ENCODE peak calls at places on chromosomes 13 and 19, in eight cellular contexts. D is A549, X is ovary, W is tibial nerve, B is adrenal gland, A is esophagus squamous epithelium, M is uterus, S is K562. L is an unnamed sample.

GRCh38 chr13:93411281-93411680 is 184.7 kb downstream of the GPC6 start:
- DNase-seq in D (no peak), X (no peak), W (no peak), B (no peak), A (no peak), M (no peak), S (no peak), L (no peak)

GRCh38 chr13:91817250-91817649 is 418.8 kb downstream of the GPC5 start:
- DNase-seq in D (peak; percentile 17), X (no peak), W (no peak), B (no peak), A (no peak), M (no peak), S (peak; percentile 13), L (no peak)

GRCh38 chr13:27474751-27475268 is 24.4 kb upstream of the MTIF3 start:
- DNase-seq in D (no peak), X (no peak), W (no peak), B (no peak), A (no peak), M (no peak), S (no peak), L (no peak)

GRCh38 chr13:26445092-26445491 is 112.4 kb upstream of the WASF3 start:
- DNase-seq in D (no peak), X (no peak), W (no peak), B (no peak), A (no peak), M (no peak), S (no peak), L (no peak)

GRCh38 chr13:106348032-106348431 is 187.4 kb downstream of the EFNB2 start:
- DNase-seq in D (peak; percentile 1), X (no peak), W (no peak), B (no peak), A (no peak), M (no peak), S (no peak), L (no peak)

GRCh38 chr13:51585696-51586095 is 1.4 kb downstream of the WDFY2 start:
- DNase-seq in D (no peak), X (no peak), W (no peak), B (no peak), A (no peak), M (no peak), S (no peak), L (no peak)

GRCh38 chr13:35086667-35087066 is 144.6 kb downstream of the NBEA start:
- DNase-seq in D (no peak), X (no peak), W (no peak), B (no peak), A (no peak), M (no peak), S (no peak), L (no peak)

GRCh38 chr19:18193388-18194207 is 580 bp downstream of the MPV17L2 start:
- DNase-seq in D (no peak), X (no peak), W (no peak), B (peak; percentile 47), A (no peak), M (peak; percentile 34), S (peak; percentile 51), L (no peak)

GRCh38 chr13:38308736-38309135 is 40.9 kb upstream of the UFM1 start:
- DNase-seq in D (no peak), X (no peak), W (no peak), B (no peak), A (no peak), M (no peak), S (no peak), L (no peak)

GRCh38 chr13:39038569-39038898 is 278 bp downstream of the NHLRC3 start:
- DNase-seq in D (peak; percentile 10), X (no peak), W (no peak), B (no peak), A (peak; percentile 11), M (peak; percentile 19), S (no peak), L (peak; percentile 32)

GRCh38 chr19:19185853-19186728 is 5.9 kb downstream of the BORCS8 start:
- DNase-seq in D (peak; percentile 61), X (no peak), W (no peak), B (peak; percentile 57), A (no peak), M (no peak), S (peak; percentile 78), L (no peak)

GRCh38 chr19:50205681-50206138 is 2.3 kb downstream of the MYH14 start:
- DNase-seq in D (no peak), X (no peak), W (no peak), B (no peak), A (no peak), M (no peak), S (no peak), L (peak; percentile 19)

DNA sequence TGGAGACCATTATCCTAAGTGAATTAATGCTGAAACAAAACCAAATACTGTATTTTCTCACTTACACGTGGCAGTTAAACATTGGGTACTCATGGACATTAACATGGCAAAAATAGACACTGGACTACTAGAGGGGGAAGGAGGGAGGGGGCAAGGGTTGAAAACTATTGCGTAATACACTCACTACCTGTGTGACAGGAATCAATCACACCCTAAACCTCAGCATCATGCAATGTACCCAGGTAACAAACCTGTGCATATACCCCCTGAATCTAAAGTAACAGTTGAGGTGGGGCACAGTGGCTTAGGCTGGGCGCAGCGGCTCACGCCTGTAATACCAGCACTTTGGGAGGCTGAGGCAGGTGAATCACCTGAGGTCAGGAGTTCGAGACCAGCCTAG is 207.0 kb downstream of the TDRD3 start:
- DNase-seq in D (no peak), X (no peak), W (no peak), B (no peak), A (no peak), M (no peak), S (no peak), L (no peak)
- TF ChIP-seq POLR2A in D (no peak), X (no peak), W (no peak), B (no peak), A (no peak), M (no peak), S (no peak), L (no peak)

GRCh38 chr13:46553886-46554855 is 1.2 kb downstream of the LRCH1 start:
- DNase-seq in D (peak; percentile 71), X (peak; percentile 63), W (peak; percentile 59), B (peak; percentile 72), A (peak; percentile 14), M (peak; percentile 67), S (peak; percentile 50), L (peak; percentile 94)
- TF ChIP-seq CTCF in D (no peak), X (peak; percentile 6), W (peak; percentile 7), B (peak; percentile 40), A (no peak), M (no peak), S (peak; percentile 30), L (no peak)

GRCh38 chr13:81197483-81197882 is 856.6 kb upstream of the SPRY2 start:
- DNase-seq in D (no peak), X (no peak), W (no peak), B (no peak), A (no peak), M (no peak), S (no peak), L (no peak)

GRCh38 chr13:81197966-81198365 is 857.0 kb upstream of the SPRY2 start:
- DNase-seq in D (no peak), X (no peak), W (no peak), B (no peak), A (no peak), M (no peak), S (no peak), L (no peak)

GRCh38 chr13:81194362-81194761 is 853.4 kb upstream of the SPRY2 start:
- DNase-seq in D (no peak), X (no peak), W (no peak), B (no peak), A (no peak), M (no peak), S (no peak), L (no peak)
- H3K4me3 ChIP-seq in D (no peak overlapping the region), X (no peak overlapping the region), W (no peak overlapping the region), B (no peak overlapping the region), A (no peak overlapping the region), M (no peak overlapping the region), S (no peak overlapping the region), L (no peak overlapping the region)

GRCh38 chr13:31314961-31315360 is 115.2 kb downstream of the B3GLCT start:
- DNase-seq in D (no peak), X (no peak), W (no peak), B (no peak), A (no peak), M (no peak), S (no peak), L (no peak)

GRCh38 chr13:31310356-31310755 is 110.6 kb downstream of the B3GLCT start:
- DNase-seq in D (no peak), X (no peak), W (no peak), B (no peak), A (no peak), M (no peak), S (no peak), L (no peak)

DNA sequence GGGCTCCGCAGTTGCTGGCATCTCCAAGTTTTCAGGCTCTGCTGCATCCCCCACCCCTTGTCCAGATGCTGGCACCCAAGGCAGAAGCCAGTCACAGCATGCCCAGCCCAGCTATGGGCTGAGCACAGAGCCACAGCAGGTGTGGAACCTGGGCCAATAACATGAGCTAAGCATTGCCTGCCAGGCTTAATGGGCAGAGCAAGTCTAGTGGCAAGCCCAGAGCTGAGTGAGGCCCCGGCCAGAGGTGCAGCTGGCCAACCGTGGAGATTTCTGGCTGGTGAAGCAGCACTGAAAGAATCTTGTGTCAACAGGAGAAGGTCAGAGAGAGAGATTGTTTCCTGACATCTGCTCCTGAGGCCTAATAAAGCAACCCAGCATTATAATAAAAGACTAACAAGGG is 111.0 kb downstream of the B3GLCT start:
- DNase-seq in D (no peak), X (no peak), W (no peak), B (no peak), A (no peak), M (no peak), S (no peak), L (no peak)
- TF ChIP-seq POLR2A in D (no peak), X (no peak), W (no peak), B (no peak), A (no peak), M (no peak), S (no peak), L (no peak)

DNA sequence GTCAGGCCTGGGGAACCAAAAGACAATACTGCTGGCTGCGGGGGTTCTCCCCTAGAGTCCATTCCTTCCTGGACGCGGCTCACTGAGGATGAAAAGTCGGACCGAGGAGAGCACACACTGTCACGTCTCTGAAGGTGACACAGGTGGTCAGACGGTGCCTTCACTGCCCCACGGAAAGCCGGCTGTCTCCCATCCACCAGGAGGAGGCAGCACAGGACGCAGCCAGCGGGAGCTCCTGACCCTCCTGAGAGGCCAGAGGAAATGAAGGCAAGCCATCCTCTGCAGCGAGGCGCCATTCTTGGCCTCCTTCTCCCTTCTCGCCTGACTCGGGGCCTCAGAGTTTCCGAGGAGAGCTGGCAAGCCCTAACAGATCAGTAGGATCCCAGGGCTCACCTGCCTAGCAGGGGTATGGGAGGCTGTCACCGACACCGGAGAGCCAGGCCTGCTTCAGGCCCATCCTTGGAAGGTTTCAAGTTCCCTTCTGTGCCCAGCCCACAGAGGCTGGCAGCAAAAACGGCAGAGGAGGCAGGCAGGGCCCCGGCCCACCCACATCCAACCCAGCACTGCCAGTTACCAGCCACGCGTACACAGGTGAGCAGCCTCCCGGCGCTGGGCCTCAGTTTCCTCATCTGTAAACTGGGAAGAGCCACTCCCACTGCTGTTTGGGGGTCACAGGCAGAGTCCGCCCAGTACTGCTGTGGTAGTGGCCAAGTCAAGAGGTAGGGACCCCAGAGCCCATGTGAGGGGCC is 4.5 kb downstream of the REXO1 start:
- DNase-seq in D (no peak), X (no peak), W (no peak), B (no peak), A (no peak), M (no peak), S (no peak), L (no peak)
- TF ChIP-seq CTCF in D (no peak), X (no peak), W (no peak), B (no peak), A (no peak), M (no peak), S (peak; percentile 33), L (no peak)